ENCODE peak calls at places on chromosomes 2 and 18, in ten cellular contexts. One of them, this sample, is unnamed.

GRCh38 chr2:208280933-208281332 is 14.9 kb downstream of the PIKFYVE start:
- DNase-seq in T-helper 17 cell: no peak
- DNase-seq in activated B cell treated with CpG ODN at 0.5 μM for 24 hours: no peak
- DNase-seq in GM13976: no peak
- DNase-seq in memory B cell: no peak
- DNase-seq in uterus: no peak
- DNase-seq in M059J: peak
- DNase-seq in brain microvascular endothelial cell: peak
- DNase-seq in Ammon's horn: no peak
- DNase-seq in GDM1: no peak
- DNase-seq in this sample: no peak

GRCh38 chr2:222993920-222994650 is 57.9 kb upstream of the KCNE4 start:
- DNase-seq in T-helper 17 cell: no peak
- DNase-seq in activated B cell treated with CpG ODN at 0.5 μM for 24 hours: no peak
- DNase-seq in GM13976: no peak
- DNase-seq in memory B cell: no peak
- DNase-seq in uterus: peak
- DNase-seq in M059J: peak
- DNase-seq in brain microvascular endothelial cell: peak
- DNase-seq in Ammon's horn: peak
- DNase-seq in GDM1: no peak
- DNase-seq in this sample: peak

GRCh38 chr2:64220906-64221659 is 76.9 kb upstream of the PELI1 start:
- DNase-seq in T-helper 17 cell: no peak
- DNase-seq in activated B cell treated with CpG ODN at 0.5 μM for 24 hours: no peak
- DNase-seq in GM13976: no peak
- DNase-seq in memory B cell: no peak
- DNase-seq in uterus: no peak
- DNase-seq in M059J: no peak
- DNase-seq in brain microvascular endothelial cell: no peak
- DNase-seq in Ammon's horn: no peak
- DNase-seq in GDM1: no peak
- DNase-seq in this sample: no peak

GRCh38 chr2:241859436-241860183 is 916 bp upstream of the PDCD1 start:
- DNase-seq in T-helper 17 cell: no peak
- DNase-seq in activated B cell treated with CpG ODN at 0.5 μM for 24 hours: peak
- DNase-seq in GM13976: peak
- DNase-seq in memory B cell: peak
- DNase-seq in uterus: peak
- DNase-seq in M059J: no peak
- DNase-seq in brain microvascular endothelial cell: no peak
- DNase-seq in Ammon's horn: peak
- DNase-seq in GDM1: no peak
- DNase-seq in this sample: peak

GRCh38 chr2:15107137-15107536 is 454.0 kb downstream of the NBAS start:
- DNase-seq in T-helper 17 cell: no peak
- DNase-seq in activated B cell treated with CpG ODN at 0.5 μM for 24 hours: no peak
- DNase-seq in GM13976: no peak
- DNase-seq in memory B cell: no peak
- DNase-seq in uterus: no peak
- DNase-seq in M059J: no peak
- DNase-seq in brain microvascular endothelial cell: no peak
- DNase-seq in Ammon's horn: no peak
- DNase-seq in GDM1: no peak
- DNase-seq in this sample: no peak

GRCh38 chr2:178700922-178701342 is 106.3 kb downstream of the TTN start:
- DNase-seq in T-helper 17 cell: no peak
- DNase-seq in activated B cell treated with CpG ODN at 0.5 μM for 24 hours: no peak
- DNase-seq in GM13976: peak
- DNase-seq in memory B cell: peak
- DNase-seq in uterus: no peak
- DNase-seq in M059J: peak
- DNase-seq in brain microvascular endothelial cell: no peak
- DNase-seq in Ammon's horn: no peak
- DNase-seq in GDM1: no peak
- DNase-seq in this sample: no peak

GRCh38 chr2:1952582-1952981 is 208.3 kb upstream of the PXDN start:
- DNase-seq in T-helper 17 cell: no peak
- DNase-seq in activated B cell treated with CpG ODN at 0.5 μM for 24 hours: no peak
- DNase-seq in GM13976: no peak
- DNase-seq in memory B cell: no peak
- DNase-seq in uterus: no peak
- DNase-seq in M059J: no peak
- DNase-seq in brain microvascular endothelial cell: no peak
- DNase-seq in Ammon's horn: no peak
- DNase-seq in GDM1: no peak
- DNase-seq in this sample: no peak

GRCh38 chr2:20215183-20216040 is 9.5 kb downstream of the SDC1 start:
- DNase-seq in T-helper 17 cell: no peak
- DNase-seq in activated B cell treated with CpG ODN at 0.5 μM for 24 hours: no peak
- DNase-seq in GM13976: no peak
- DNase-seq in memory B cell: no peak
- DNase-seq in uterus: no peak
- DNase-seq in M059J: no peak
- DNase-seq in brain microvascular endothelial cell: no peak
- DNase-seq in Ammon's horn: no peak
- DNase-seq in GDM1: no peak
- DNase-seq in this sample: no peak

GRCh38 chr18:21300035-21300434 is 58.0 kb downstream of the GREB1L start:
- DNase-seq in T-helper 17 cell: no peak
- DNase-seq in activated B cell treated with CpG ODN at 0.5 μM for 24 hours: no peak
- DNase-seq in GM13976: no peak
- DNase-seq in memory B cell: no peak
- DNase-seq in uterus: no peak
- DNase-seq in M059J: no peak
- DNase-seq in brain microvascular endothelial cell: no peak
- DNase-seq in Ammon's horn: no peak
- DNase-seq in GDM1: no peak
- DNase-seq in this sample: no peak

GRCh38 chr18:79754022-79754761 is 43.5 kb upstream of the KCNG2 start:
- DNase-seq in T-helper 17 cell: no peak
- DNase-seq in activated B cell treated with CpG ODN at 0.5 μM for 24 hours: no peak
- DNase-seq in GM13976: no peak
- DNase-seq in memory B cell: no peak
- DNase-seq in uterus: peak
- DNase-seq in M059J: no peak
- DNase-seq in brain microvascular endothelial cell: no peak
- DNase-seq in Ammon's horn: no peak
- DNase-seq in GDM1: no peak
- DNase-seq in this sample: peak

GRCh38 chr2:103785432-103785831 is 1023.6 kb downstream of the TMEM182 start:
- DNase-seq in T-helper 17 cell: no peak
- DNase-seq in activated B cell treated with CpG ODN at 0.5 μM for 24 hours: no peak
- DNase-seq in GM13976: no peak
- DNase-seq in memory B cell: no peak
- DNase-seq in uterus: no peak
- DNase-seq in M059J: no peak
- DNase-seq in brain microvascular endothelial cell: no peak
- DNase-seq in Ammon's horn: no peak
- DNase-seq in GDM1: no peak
- DNase-seq in this sample: no peak

GRCh38 chr18:57998461-57998860 is 45.6 kb upstream of the NEDD4L start:
- DNase-seq in T-helper 17 cell: no peak
- DNase-seq in activated B cell treated with CpG ODN at 0.5 μM for 24 hours: no peak
- DNase-seq in GM13976: no peak
- DNase-seq in memory B cell: no peak
- DNase-seq in uterus: no peak
- DNase-seq in M059J: no peak
- DNase-seq in brain microvascular endothelial cell: peak
- DNase-seq in Ammon's horn: no peak
- DNase-seq in GDM1: no peak
- DNase-seq in this sample: no peak

GRCh38 chr2:219684721-219685689 is 57.6 kb downstream of the SLC4A3 start:
- DNase-seq in T-helper 17 cell: no peak
- DNase-seq in activated B cell treated with CpG ODN at 0.5 μM for 24 hours: peak
- DNase-seq in GM13976: peak
- DNase-seq in memory B cell: peak
- DNase-seq in uterus: peak
- DNase-seq in M059J: peak
- DNase-seq in brain microvascular endothelial cell: peak
- DNase-seq in Ammon's horn: peak
- DNase-seq in GDM1: no peak
- DNase-seq in this sample: peak

GRCh38 chr2:15782009-15782751 is 158.2 kb upstream of the MYCN start:
- DNase-seq in T-helper 17 cell: no peak
- DNase-seq in activated B cell treated with CpG ODN at 0.5 μM for 24 hours: no peak
- DNase-seq in GM13976: no peak
- DNase-seq in memory B cell: no peak
- DNase-seq in uterus: no peak
- DNase-seq in M059J: peak
- DNase-seq in brain microvascular endothelial cell: no peak
- DNase-seq in Ammon's horn: peak
- DNase-seq in GDM1: no peak
- DNase-seq in this sample: no peak

GRCh38 chr2:101107246-101107645 is 43.9 kb downstream of the TBC1D8 start:
- DNase-seq in T-helper 17 cell: no peak
- DNase-seq in activated B cell treated with CpG ODN at 0.5 μM for 24 hours: no peak
- DNase-seq in GM13976: no peak
- DNase-seq in memory B cell: no peak
- DNase-seq in uterus: no peak
- DNase-seq in M059J: no peak
- DNase-seq in brain microvascular endothelial cell: no peak
- DNase-seq in Ammon's horn: no peak
- DNase-seq in GDM1: no peak
- DNase-seq in this sample: no peak

GRCh38 chr2:64145760-64146159 is 1.5 kb upstream of the PELI1 start:
- DNase-seq in T-helper 17 cell: no peak
- DNase-seq in activated B cell treated with CpG ODN at 0.5 μM for 24 hours: no peak
- DNase-seq in GM13976: no peak
- DNase-seq in memory B cell: no peak
- DNase-seq in uterus: no peak
- DNase-seq in M059J: no peak
- DNase-seq in brain microvascular endothelial cell: no peak
- DNase-seq in Ammon's horn: no peak
- DNase-seq in GDM1: no peak
- DNase-seq in this sample: no peak

This sample was measured in left lung.